ENCODE peak calls at places on chromosomes 4 and X, in ten cellular contexts. B, L, M, H, Z, F, J, O, Y and C are unnamed samples.

GRCh38 chr4:122895336-122895995 is 26.9 kb downstream of the NUDT6 start:
- DNase-seq in L (no peak), H (no peak), J (no peak), O (no peak), B (no peak), F (no peak), M (no peak), Z (no peak), Y (no peak), C (no peak)

GRCh38 chrX:42422961-42423360 is 355.0 kb downstream of the PPP1R2C start:
- DNase-seq in F (no peak), Y (no peak), J (no peak), O (no peak), H (no peak), Z (no peak), M (no peak), L (no peak), B (no peak), C (no peak)

GRCh38 chrX:123291623-123292022 is 107.5 kb downstream of the GRIA3 start:
- DNase-seq in Z (no peak), O (no peak), L (peak; percentile 29), M (no peak), F (no peak), J (no peak), H (no peak), B (no peak), Y (no peak), C (no peak)

GRCh38 chrX:36908801-36909403 is 99.3 kb upstream of the FAM47C start:
- DNase-seq in M (no peak), Z (peak; percentile 21), Y (peak; percentile 16), J (peak; percentile 18), B (no peak), O (no peak), H (no peak), F (no peak), L (no peak), C (no peak)

GRCh38 chrX:65534450-65535292 is at the start of gene LAS1L:
- DNase-seq in F (peak; percentile 76), Z (peak; percentile 92), M (peak; percentile 90), J (peak; percentile 89), O (peak; percentile 79), Y (peak; percentile 93), L (peak; percentile 90), B (peak; percentile 77), H (peak; percentile 95), C (peak; percentile 92)

GRCh38 chrX:30935985-30936384 is 46.9 kb upstream of the TAB3 start:
- DNase-seq in Z (no peak), L (peak; percentile 39), J (no peak), H (no peak), Y (peak; percentile 57), B (no peak), O (no peak), M (no peak), F (no peak), C (no peak)

GRCh38 chr4:85807247-85807915 is 332.4 kb downstream of the ARHGAP24 start:
- DNase-seq in F (no peak), L (no peak), B (no peak), Z (no peak), H (peak; percentile 52), O (no peak), Y (peak; percentile 76), M (no peak), J (no peak), C (peak; percentile 55)

GRCh38 chrX:150162141-150162540 is 201.0 kb upstream of the MAMLD1 start:
- DNase-seq in M (no peak), L (no peak), Z (no peak), B (no peak), O (no peak), H (no peak), Y (peak; percentile 70), F (no peak), J (peak; percentile 5), C (no peak)

GRCh38 chrX:140343226-140343873 is 161.5 kb downstream of the SOX3 start:
- DNase-seq in O (no peak), F (no peak), J (no peak), Z (no peak), M (no peak), B (no peak), L (peak; percentile 0), H (no peak), Y (no peak), C (no peak)

GRCh38 chrX:150219374-150220185 is 143.5 kb upstream of the MAMLD1 start:
- DNase-seq in M (no peak), Z (no peak), O (no peak), B (no peak), H (no peak), J (peak; percentile 69), L (no peak), Y (peak; percentile 84), F (no peak), C (peak; percentile 25)

GRCh38 chrX:153521034-153521433 is 3.6 kb downstream of the ATP2B3 start:
- DNase-seq in O (no peak), Z (no peak), M (no peak), Y (peak; percentile 49), J (no peak), L (no peak), H (no peak), B (no peak), F (no peak), C (no peak)

GRCh38 chr4:14143892-14144291 is 516.4 kb upstream of the BOD1L1 start:
- DNase-seq in J (no peak), B (no peak), M (no peak), L (no peak), O (no peak), Z (peak; percentile 31), F (no peak), Y (no peak), H (no peak), C (no peak)

GRCh38 chr4:156523492-156523891 is 448.1 kb downstream of the PDGFC start:
- DNase-seq in L (no peak), B (no peak), M (no peak), H (no peak), J (no peak), F (no peak), Z (no peak), O (no peak), Y (no peak), C (no peak)

GRCh38 chr4:38160487-38161207 is 200.4 kb downstream of the PTTG2 start:
- DNase-seq in H (no peak), B (no peak), J (peak; percentile 97), Y (peak; percentile 76), L (peak; percentile 60), M (peak; percentile 59), F (peak; percentile 58), Z (no peak), O (peak; percentile 57), C (no peak)

GRCh38 chrX:78595901-78596502 is 63.1 kb downstream of the RTL3 start:
- DNase-seq in J (no peak), M (no peak), B (no peak), L (peak; percentile 28), Y (no peak), F (no peak), Z (peak; percentile 16), H (no peak), O (no peak), C (no peak)

GRCh38 chrX:78673256-78673655 is 14.1 kb upstream of the RTL3 start:
- DNase-seq in J (no peak), B (no peak), F (no peak), Z (no peak), O (no peak), Y (no peak), L (no peak), M (no peak), H (no peak), C (no peak)

GRCh38 chr4:56995525-56995924 is 16.8 kb downstream of the POLR2B start:
- DNase-seq in F (no peak), Z (no peak), J (peak; percentile 5), H (peak; percentile 66), B (no peak), L (peak; percentile 37), O (no peak), M (no peak), Y (peak; percentile 73), C (peak; percentile 69)

GRCh38 chrX:115268421-115268820 is 21.1 kb upstream of the LUZP4 start:
- DNase-seq in H (no peak), F (no peak), Y (no peak), B (no peak), J (no peak), M (no peak), L (no peak), Z (no peak), O (no peak), C (no peak)

GRCh38 chr4:108512615-108513505 is 107.5 kb upstream of the RPL34 start:
- DNase-seq in Z (no peak), H (no peak), M (no peak), Y (peak; percentile 48), B (peak; percentile 44), L (peak; percentile 20), J (peak; percentile 36), F (no peak), O (peak; percentile 32), C (peak; percentile 26)

GRCh38 chrX:120271218-120271617 is 20.6 kb downstream of the ZBTB33 start:
- DNase-seq in Z (no peak), M (no peak), B (no peak), O (no peak), Y (no peak), H (no peak), J (no peak), L (no peak), F (no peak), C (no peak)

GRCh38 chrX:18875256-18875878 is 108.5 kb downstream of the PHKA2 start:
- DNase-seq in Y (peak; percentile 54), M (no peak), H (no peak), Z (no peak), F (no peak), B (no peak), J (no peak), O (no peak), L (no peak), C (no peak)

GRCh38 chr4:22071749-22072148 is 123.2 kb upstream of the KCNIP4 start:
- DNase-seq in Z (peak; percentile 84), Y (peak; percentile 1), M (no peak), B (no peak), J (peak; percentile 34), L (no peak), H (no peak), F (no peak), O (no peak), C (no peak)

GRCh38 chrX:103780701-103781402 is 4.2 kb downstream of the PLP1 start:
- DNase-seq in J (no peak), M (no peak), O (no peak), Z (no peak), L (no peak), B (no peak), H (no peak), F (no peak), Y (no peak), C (no peak)

GRCh38 chr4:139767168-139767567 is 101.5 kb downstream of the MGST2 start:
- DNase-seq in J (peak; percentile 14), H (no peak), B (no peak), Z (no peak), O (no peak), Y (peak; percentile 35), L (no peak), M (peak; percentile 11), F (no peak), C (no peak)

GRCh38 chrX:132483951-132484350 is 4.9 kb downstream of the MBNL3 start:
- DNase-seq in L (no peak), F (no peak), Z (no peak), J (no peak), Y (no peak), H (no peak), M (no peak), O (no peak), B (no peak), C (no peak)

GRCh38 chr4:115113382-115114106 is at the start of gene NDST4:
- DNase-seq in L (peak; percentile 4), O (no peak), B (no peak), J (no peak), Z (no peak), Y (peak; percentile 64), F (no peak), M (no peak), H (no peak), C (no peak)

GRCh38 chr4:84634961-84635360 is 52.0 kb downstream of the CDS1 start:
- DNase-seq in O (no peak), J (no peak), Z (no peak), B (no peak), M (no peak), Y (no peak), H (no peak), L (no peak), F (no peak), C (no peak)

GRCh38 chr4:8459867-8460453 is 19.4 kb downstream of the TRMT44 start:
- DNase-seq in L (peak; percentile 87), B (no peak), H (no peak), O (no peak), J (no peak), F (no peak), Y (no peak), M (no peak), Z (no peak), C (no peak)